ENCODE peak calls at places on chromosomes 3 and 15, in eight cellular contexts. One of them, this sample, is unnamed.

GRCh38 chr3:86029590-86029989 is 961.4 kb downstream of the VGLL3 start:
- DNase-seq in germinal center: no peak
- DNase-seq in psoas muscle: no peak
- DNase-seq in Caco-2: no peak
- DNase-seq in COR-L47: no peak
- DNase-seq in ACHN: peak
- DNase-seq in ecto neural progenitor cell: no peak
- DNase-seq in stimulated activated CD4-positive, alpha-beta T cell treated with anti-CD3 and anti-CD28 coated beads, TNF-alpha, amount 100 ng/mL, for 4 hours: no peak
- DNase-seq in this sample: no peak

GRCh38 chr15:92608866-92609700 is 46.5 kb downstream of the FAM174B start:
- DNase-seq in COR-L47: no peak
- DNase-seq in germinal center: no peak
- DNase-seq in ecto neural progenitor cell: no peak
- DNase-seq in ACHN: no peak
- DNase-seq in stimulated activated CD4-positive, alpha-beta T cell treated with anti-CD3 and anti-CD28 coated beads, TNF-alpha, amount 100 ng/mL, for 4 hours: no peak
- DNase-seq in Caco-2: no peak
- DNase-seq in psoas muscle: no peak
- DNase-seq in this sample: no peak

GRCh38 chr3:158792709-158793108 is 9.1 kb upstream of the MFSD1 start:
- DNase-seq in germinal center: no peak
- DNase-seq in psoas muscle: no peak
- DNase-seq in ecto neural progenitor cell: no peak
- DNase-seq in COR-L47: no peak
- DNase-seq in ACHN: peak
- DNase-seq in stimulated activated CD4-positive, alpha-beta T cell treated with anti-CD3 and anti-CD28 coated beads, TNF-alpha, amount 100 ng/mL, for 4 hours: no peak
- DNase-seq in Caco-2: no peak
- DNase-seq in this sample: no peak

GRCh38 chr3:66673305-66673704 is 172.5 kb upstream of the LRIG1 start:
- DNase-seq in Caco-2: no peak
- DNase-seq in stimulated activated CD4-positive, alpha-beta T cell treated with anti-CD3 and anti-CD28 coated beads, TNF-alpha, amount 100 ng/mL, for 4 hours: no peak
- DNase-seq in germinal center: no peak
- DNase-seq in psoas muscle: no peak
- DNase-seq in ecto neural progenitor cell: no peak
- DNase-seq in ACHN: no peak
- DNase-seq in COR-L47: no peak
- DNase-seq in this sample: no peak

GRCh38 chr3:161607056-161607455 is 110.4 kb downstream of the OTOL1 start:
- DNase-seq in stimulated activated CD4-positive, alpha-beta T cell treated with anti-CD3 and anti-CD28 coated beads, TNF-alpha, amount 100 ng/mL, for 4 hours: no peak
- DNase-seq in ecto neural progenitor cell: no peak
- DNase-seq in germinal center: no peak
- DNase-seq in Caco-2: no peak
- DNase-seq in psoas muscle: no peak
- DNase-seq in ACHN: no peak
- DNase-seq in COR-L47: peak
- DNase-seq in this sample: no peak

GRCh38 chr3:9933561-9934234 is at the start of gene CRELD1:
- DNase-seq in ecto neural progenitor cell: peak
- DNase-seq in germinal center: peak
- DNase-seq in Caco-2: peak
- DNase-seq in psoas muscle: peak
- DNase-seq in ACHN: peak
- DNase-seq in stimulated activated CD4-positive, alpha-beta T cell treated with anti-CD3 and anti-CD28 coated beads, TNF-alpha, amount 100 ng/mL, for 4 hours: peak
- DNase-seq in COR-L47: peak
- DNase-seq in this sample: peak

GRCh38 chr3:188345223-188345622 is 191.3 kb downstream of the LPP start:
- DNase-seq in Caco-2: no peak
- DNase-seq in ACHN: peak
- DNase-seq in stimulated activated CD4-positive, alpha-beta T cell treated with anti-CD3 and anti-CD28 coated beads, TNF-alpha, amount 100 ng/mL, for 4 hours: no peak
- DNase-seq in germinal center: no peak
- DNase-seq in COR-L47: no peak
- DNase-seq in ecto neural progenitor cell: no peak
- DNase-seq in psoas muscle: no peak
- DNase-seq in this sample: no peak

GRCh38 chr3:45321607-45322391 is 66.6 kb upstream of the LARS2 start:
- DNase-seq in Caco-2: no peak
- DNase-seq in stimulated activated CD4-positive, alpha-beta T cell treated with anti-CD3 and anti-CD28 coated beads, TNF-alpha, amount 100 ng/mL, for 4 hours: no peak
- DNase-seq in germinal center: no peak
- DNase-seq in ACHN: no peak
- DNase-seq in psoas muscle: no peak
- DNase-seq in COR-L47: no peak
- DNase-seq in ecto neural progenitor cell: peak
- DNase-seq in this sample: no peak

GRCh38 chr3:124526601-124527000 is 203.7 kb upstream of the UMPS start:
- DNase-seq in psoas muscle: no peak
- DNase-seq in COR-L47: no peak
- DNase-seq in ACHN: no peak
- DNase-seq in Caco-2: no peak
- DNase-seq in stimulated activated CD4-positive, alpha-beta T cell treated with anti-CD3 and anti-CD28 coated beads, TNF-alpha, amount 100 ng/mL, for 4 hours: no peak
- DNase-seq in ecto neural progenitor cell: no peak
- DNase-seq in germinal center: no peak
- DNase-seq in this sample: no peak

GRCh38 chr15:98523912-98524255 is 124.5 kb upstream of the IGF1R start:
- DNase-seq in germinal center: no peak
- DNase-seq in COR-L47: no peak
- DNase-seq in Caco-2: no peak
- DNase-seq in psoas muscle: no peak
- DNase-seq in stimulated activated CD4-positive, alpha-beta T cell treated with anti-CD3 and anti-CD28 coated beads, TNF-alpha, amount 100 ng/mL, for 4 hours: no peak
- DNase-seq in ACHN: no peak
- DNase-seq in ecto neural progenitor cell: no peak
- DNase-seq in this sample: no peak

GRCh38 chr3:46938118-46938517 is 38.4 kb downstream of the CCDC12 start:
- DNase-seq in ACHN: no peak
- DNase-seq in stimulated activated CD4-positive, alpha-beta T cell treated with anti-CD3 and anti-CD28 coated beads, TNF-alpha, amount 100 ng/mL, for 4 hours: no peak
- DNase-seq in ecto neural progenitor cell: no peak
- DNase-seq in COR-L47: no peak
- DNase-seq in germinal center: no peak
- DNase-seq in psoas muscle: no peak
- DNase-seq in Caco-2: no peak
- DNase-seq in this sample: no peak

GRCh38 chr3:135034291-135034768 is 239.3 kb downstream of the EPHB1 start:
- DNase-seq in psoas muscle: no peak
- DNase-seq in ACHN: peak
- DNase-seq in Caco-2: peak
- DNase-seq in germinal center: no peak
- DNase-seq in stimulated activated CD4-positive, alpha-beta T cell treated with anti-CD3 and anti-CD28 coated beads, TNF-alpha, amount 100 ng/mL, for 4 hours: no peak
- DNase-seq in COR-L47: peak
- DNase-seq in ecto neural progenitor cell: no peak
- DNase-seq in this sample: no peak

GRCh38 chr3:31054032-31054431 is 159.6 kb upstream of the GADL1 start:
- DNase-seq in ACHN: no peak
- DNase-seq in Caco-2: no peak
- DNase-seq in stimulated activated CD4-positive, alpha-beta T cell treated with anti-CD3 and anti-CD28 coated beads, TNF-alpha, amount 100 ng/mL, for 4 hours: no peak
- DNase-seq in ecto neural progenitor cell: no peak
- DNase-seq in COR-L47: no peak
- DNase-seq in psoas muscle: no peak
- DNase-seq in germinal center: no peak
- DNase-seq in this sample: no peak

GRCh38 chr3:177463863-177464262 is 266.6 kb upstream of the TBL1XR1 start:
- DNase-seq in Caco-2: no peak
- DNase-seq in ecto neural progenitor cell: no peak
- DNase-seq in COR-L47: no peak
- DNase-seq in germinal center: no peak
- DNase-seq in ACHN: no peak
- DNase-seq in psoas muscle: no peak
- DNase-seq in stimulated activated CD4-positive, alpha-beta T cell treated with anti-CD3 and anti-CD28 coated beads, TNF-alpha, amount 100 ng/mL, for 4 hours: no peak
- DNase-seq in this sample: no peak

GRCh38 chr3:129482721-129483120 is 42.7 kb downstream of the IFT122 start:
- DNase-seq in psoas muscle: no peak
- DNase-seq in Caco-2: no peak
- DNase-seq in ecto neural progenitor cell: no peak
- DNase-seq in COR-L47: no peak
- DNase-seq in stimulated activated CD4-positive, alpha-beta T cell treated with anti-CD3 and anti-CD28 coated beads, TNF-alpha, amount 100 ng/mL, for 4 hours: no peak
- DNase-seq in germinal center: peak
- DNase-seq in ACHN: peak
- DNase-seq in this sample: no peak

GRCh38 chr15:47750740-47751262 is 33.5 kb downstream of the SEMA6D start:
- DNase-seq in germinal center: no peak
- DNase-seq in psoas muscle: no peak
- DNase-seq in ACHN: no peak
- DNase-seq in Caco-2: no peak
- DNase-seq in COR-L47: no peak
- DNase-seq in stimulated activated CD4-positive, alpha-beta T cell treated with anti-CD3 and anti-CD28 coated beads, TNF-alpha, amount 100 ng/mL, for 4 hours: no peak
- DNase-seq in ecto neural progenitor cell: no peak
- DNase-seq in this sample: no peak

GRCh38 chr15:68687136-68687735 is 108.4 kb downstream of the CORO2B start:
- DNase-seq in germinal center: no peak
- DNase-seq in ACHN: no peak
- DNase-seq in stimulated activated CD4-positive, alpha-beta T cell treated with anti-CD3 and anti-CD28 coated beads, TNF-alpha, amount 100 ng/mL, for 4 hours: no peak
- DNase-seq in ecto neural progenitor cell: peak
- DNase-seq in COR-L47: no peak
- DNase-seq in Caco-2: no peak
- DNase-seq in psoas muscle: peak
- DNase-seq in this sample: no peak

GRCh38 chr15:63531586-63531985 is 27.2 kb downstream of the USP3 start:
- DNase-seq in ACHN: no peak
- DNase-seq in psoas muscle: no peak
- DNase-seq in germinal center: peak
- DNase-seq in Caco-2: no peak
- DNase-seq in ecto neural progenitor cell: no peak
- DNase-seq in stimulated activated CD4-positive, alpha-beta T cell treated with anti-CD3 and anti-CD28 coated beads, TNF-alpha, amount 100 ng/mL, for 4 hours: no peak
- DNase-seq in COR-L47: no peak
- DNase-seq in this sample: no peak

GRCh38 chr3:59425942-59426341 is 376.1 kb upstream of the CFAP20DC start:
- DNase-seq in psoas muscle: no peak
- DNase-seq in ACHN: no peak
- DNase-seq in germinal center: no peak
- DNase-seq in ecto neural progenitor cell: no peak
- DNase-seq in Caco-2: no peak
- DNase-seq in stimulated activated CD4-positive, alpha-beta T cell treated with anti-CD3 and anti-CD28 coated beads, TNF-alpha, amount 100 ng/mL, for 4 hours: no peak
- DNase-seq in COR-L47: no peak
- DNase-seq in this sample: no peak

GRCh38 chr3:12965999-12966846 is 107.0 kb downstream of the IQSEC1 start:
- DNase-seq in ecto neural progenitor cell: no peak
- DNase-seq in psoas muscle: peak
- DNase-seq in germinal center: no peak
- DNase-seq in ACHN: no peak
- DNase-seq in COR-L47: no peak
- DNase-seq in stimulated activated CD4-positive, alpha-beta T cell treated with anti-CD3 and anti-CD28 coated beads, TNF-alpha, amount 100 ng/mL, for 4 hours: no peak
- DNase-seq in Caco-2: no peak
- DNase-seq in this sample: no peak

GRCh38 chr3:105823149-105823866 is 45.5 kb downstream of the CBLB start:
- DNase-seq in psoas muscle: no peak
- DNase-seq in ACHN: peak
- DNase-seq in ecto neural progenitor cell: no peak
- DNase-seq in stimulated activated CD4-positive, alpha-beta T cell treated with anti-CD3 and anti-CD28 coated beads, TNF-alpha, amount 100 ng/mL, for 4 hours: no peak
- DNase-seq in germinal center: no peak
- DNase-seq in Caco-2: no peak
- DNase-seq in COR-L47: no peak
- DNase-seq in this sample: no peak

GRCh38 chr3:184561329-184562145 is at the start of gene EPHB3:
- DNase-seq in germinal center: peak
- DNase-seq in Caco-2: peak
- DNase-seq in ecto neural progenitor cell: peak
- DNase-seq in ACHN: peak
- DNase-seq in COR-L47: peak
- DNase-seq in psoas muscle: peak
- DNase-seq in stimulated activated CD4-positive, alpha-beta T cell treated with anti-CD3 and anti-CD28 coated beads, TNF-alpha, amount 100 ng/mL, for 4 hours: peak
- DNase-seq in this sample: peak

GRCh38 chr3:20071182-20071581 is 30.9 kb downstream of the KAT2B start:
- DNase-seq in COR-L47: no peak
- DNase-seq in ecto neural progenitor cell: no peak
- DNase-seq in ACHN: no peak
- DNase-seq in germinal center: no peak
- DNase-seq in stimulated activated CD4-positive, alpha-beta T cell treated with anti-CD3 and anti-CD28 coated beads, TNF-alpha, amount 100 ng/mL, for 4 hours: no peak
- DNase-seq in Caco-2: no peak
- DNase-seq in psoas muscle: no peak
- DNase-seq in this sample: no peak

GRCh38 chr3:53764376-53764775 is 81.8 kb downstream of the CHDH start:
- DNase-seq in stimulated activated CD4-positive, alpha-beta T cell treated with anti-CD3 and anti-CD28 coated beads, TNF-alpha, amount 100 ng/mL, for 4 hours: no peak
- DNase-seq in ACHN: no peak
- DNase-seq in psoas muscle: no peak
- DNase-seq in germinal center: no peak
- DNase-seq in Caco-2: no peak
- DNase-seq in ecto neural progenitor cell: no peak
- DNase-seq in COR-L47: no peak
- DNase-seq in this sample: no peak

GRCh38 chr3:169940486-169941181 is 26.0 kb upstream of the SEC62 start:
- DNase-seq in COR-L47: no peak
- DNase-seq in ecto neural progenitor cell: no peak
- DNase-seq in ACHN: no peak
- DNase-seq in germinal center: peak
- DNase-seq in psoas muscle: no peak
- DNase-seq in Caco-2: no peak
- DNase-seq in stimulated activated CD4-positive, alpha-beta T cell treated with anti-CD3 and anti-CD28 coated beads, TNF-alpha, amount 100 ng/mL, for 4 hours: no peak
- DNase-seq in this sample: peak

GRCh38 chr3:49158108-49158709 is 7.9 kb downstream of the CCDC71 start:
- DNase-seq in Caco-2: peak
- DNase-seq in stimulated activated CD4-positive, alpha-beta T cell treated with anti-CD3 and anti-CD28 coated beads, TNF-alpha, amount 100 ng/mL, for 4 hours: peak
- DNase-seq in ACHN: peak
- DNase-seq in psoas muscle: peak
- DNase-seq in COR-L47: no peak
- DNase-seq in germinal center: peak
- DNase-seq in ecto neural progenitor cell: no peak
- DNase-seq in this sample: peak

GRCh38 chr3:71962561-71963240 is 177.8 kb upstream of the PROK2 start:
- DNase-seq in ACHN: no peak
- DNase-seq in ecto neural progenitor cell: no peak
- DNase-seq in COR-L47: peak
- DNase-seq in stimulated activated CD4-positive, alpha-beta T cell treated with anti-CD3 and anti-CD28 coated beads, TNF-alpha, amount 100 ng/mL, for 4 hours: no peak
- DNase-seq in germinal center: no peak
- DNase-seq in psoas muscle: no peak
- DNase-seq in Caco-2: no peak
- DNase-seq in this sample: no peak

GRCh38 chr15:77860101-77860691 is 217.3 kb downstream of the TBC1D2B start:
- DNase-seq in Caco-2: no peak
- DNase-seq in ecto neural progenitor cell: no peak
- DNase-seq in stimulated activated CD4-positive, alpha-beta T cell treated with anti-CD3 and anti-CD28 coated beads, TNF-alpha, amount 100 ng/mL, for 4 hours: no peak
- DNase-seq in psoas muscle: peak
- DNase-seq in COR-L47: no peak
- DNase-seq in germinal center: no peak
- DNase-seq in ACHN: no peak
- DNase-seq in this sample: no peak

GRCh38 chr3:173397161-173398110 is at the start of gene NLGN1:
- DNase-seq in stimulated activated CD4-positive, alpha-beta T cell treated with anti-CD3 and anti-CD28 coated beads, TNF-alpha, amount 100 ng/mL, for 4 hours: no peak
- DNase-seq in germinal center: no peak
- DNase-seq in ACHN: peak
- DNase-seq in Caco-2: no peak
- DNase-seq in ecto neural progenitor cell: peak
- DNase-seq in psoas muscle: peak
- DNase-seq in COR-L47: peak
- DNase-seq in this sample: no peak

This sample was measured in B cell.